ENCODE peak calls at places on chromosomes 16 and 17, in four cellular contexts. One of them, this sample, is unnamed.

GRCh38 chr16:76278976-76279375 is 1.8 kb downstream of the CNTNAP4 start:
- DNase-seq in right lobe of liver: no peak
- DNase-seq in suprapubic skin: no peak
- DNase-seq in cardiac fibroblast: peak; percentile 54
- DNase-seq in this sample: no peak

GRCh38 chr16:11009027-11009755 is 64.8 kb downstream of the CLEC16A start:
- DNase-seq in right lobe of liver: no peak
- DNase-seq in suprapubic skin: no peak
- DNase-seq in cardiac fibroblast: no peak
- DNase-seq in this sample: no peak

GRCh38 chr17:43536236-43537088 is 9.7 kb downstream of the ETV4 start:
- DNase-seq in right lobe of liver: no peak
- DNase-seq in suprapubic skin: no peak
- DNase-seq in cardiac fibroblast: peak; percentile 94
- DNase-seq in this sample: peak; percentile 77

GRCh38 chr17:45277992-45278391 is 16.1 kb upstream of the SPATA32 start:
- DNase-seq in right lobe of liver: no peak
- DNase-seq in suprapubic skin: no peak
- DNase-seq in cardiac fibroblast: peak; percentile 65
- DNase-seq in this sample: no peak

GRCh38 chr17:5042152-5043022 is 7.2 kb upstream of the SLC52A1 start:
- DNase-seq in right lobe of liver: no peak
- DNase-seq in suprapubic skin: no peak
- DNase-seq in cardiac fibroblast: no peak
- DNase-seq in this sample: no peak

GRCh38 chr17:49230636-49231562 is at the start of gene PHOSPHO1:
- DNase-seq in right lobe of liver: peak; percentile 81
- DNase-seq in suprapubic skin: peak; percentile 84
- DNase-seq in cardiac fibroblast: peak; percentile 78
- DNase-seq in this sample: peak; percentile 91

GRCh38 chr16:87918314-87918713 is 18.0 kb downstream of the CA5A start:
- DNase-seq in right lobe of liver: no peak
- DNase-seq in suprapubic skin: no peak
- DNase-seq in cardiac fibroblast: no peak
- DNase-seq in this sample: no peak

GRCh38 chr17:69058165-69058564 is 2.6 kb downstream of the ABCA9 start:
- DNase-seq in right lobe of liver: no peak
- DNase-seq in suprapubic skin: no peak
- DNase-seq in cardiac fibroblast: no peak
- DNase-seq in this sample: no peak

GRCh38 chr16:70786020-70786419 is 14.9 kb downstream of the VAC14 start:
- DNase-seq in right lobe of liver: no peak
- DNase-seq in suprapubic skin: no peak
- DNase-seq in cardiac fibroblast: no peak
- DNase-seq in this sample: no peak

GRCh38 chr16:84788968-84789371 is 30.8 kb upstream of the CRISPLD2 start:
- DNase-seq in right lobe of liver: no peak
- DNase-seq in suprapubic skin: no peak
- DNase-seq in cardiac fibroblast: no peak
- DNase-seq in this sample: no peak

GRCh38 chr17:74641224-74641948 is 17.8 kb upstream of the CD300E start:
- DNase-seq in right lobe of liver: no peak
- DNase-seq in suprapubic skin: no peak
- DNase-seq in cardiac fibroblast: no peak
- DNase-seq in this sample: no peak

GRCh38 chr17:66779186-66779585 is 55.7 kb upstream of the CACNG5 start:
- DNase-seq in right lobe of liver: no peak
- DNase-seq in suprapubic skin: no peak
- DNase-seq in cardiac fibroblast: no peak
- DNase-seq in this sample: no peak

GRCh38 chr17:33052856-33053255 is 61.2 kb downstream of the SPACA3 start:
- DNase-seq in right lobe of liver: no peak
- DNase-seq in suprapubic skin: no peak
- DNase-seq in cardiac fibroblast: no peak
- DNase-seq in this sample: no peak

GRCh38 chr16:49183911-49184310 is 97.7 kb downstream of the CBLN1 start:
- DNase-seq in right lobe of liver: no peak
- DNase-seq in suprapubic skin: no peak
- DNase-seq in cardiac fibroblast: no peak
- DNase-seq in this sample: no peak

GRCh38 chr17:82821554-82821953 is 18.3 kb downstream of the ZNF750 start:
- DNase-seq in right lobe of liver: no peak
- DNase-seq in suprapubic skin: no peak
- DNase-seq in cardiac fibroblast: no peak
- DNase-seq in this sample: no peak

GRCh38 chr17:50064253-50064991 is 8.5 kb downstream of the ITGA3 start:
- DNase-seq in right lobe of liver: no peak
- DNase-seq in suprapubic skin: no peak
- DNase-seq in cardiac fibroblast: peak; percentile 98
- DNase-seq in this sample: peak; percentile 100

GRCh38 chr17:5419959-5420653 is at the start of gene RPAIN:
- DNase-seq in right lobe of liver: peak; percentile 94
- DNase-seq in suprapubic skin: peak; percentile 92
- DNase-seq in cardiac fibroblast: peak; percentile 84
- DNase-seq in this sample: no peak

DNA sequence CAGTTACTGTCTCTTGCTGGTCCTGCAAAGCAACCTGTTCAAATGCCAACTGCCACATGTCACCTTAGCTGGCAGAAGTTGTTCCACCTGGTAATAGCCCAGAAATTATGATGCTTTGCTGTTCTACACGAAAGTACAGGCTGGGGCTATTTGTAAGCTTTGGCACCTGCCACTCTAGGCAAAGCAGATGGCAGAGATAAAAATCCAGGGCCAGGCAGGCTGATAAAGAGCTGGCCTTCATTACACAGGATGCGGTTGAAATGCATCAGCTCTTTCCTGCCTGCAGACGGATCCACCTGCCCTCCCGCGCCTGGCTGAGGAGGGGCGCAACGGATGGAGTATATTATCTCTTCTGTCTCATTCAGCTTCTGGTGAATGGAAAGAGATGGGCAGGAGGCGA is 29.3 kb upstream of the KDM8 start:
- DNase-seq in right lobe of liver: no peak
- DNase-seq in suprapubic skin: no peak
- DNase-seq in cardiac fibroblast: no peak
- DNase-seq in this sample: no peak
- H3K4me3 ChIP-seq in right lobe of liver: no peak overlapping the region
- H3K4me3 ChIP-seq in suprapubic skin: no peak overlapping the region
- H3K4me3 ChIP-seq in cardiac fibroblast: no peak overlapping the region
- H3K4me3 ChIP-seq in this sample: no peak overlapping the region

GRCh38 chr16:4113358-4114256 is 2.6 kb downstream of the ADCY9 start:
- DNase-seq in right lobe of liver: peak; percentile 61
- DNase-seq in suprapubic skin: no peak
- DNase-seq in cardiac fibroblast: no peak
- DNase-seq in this sample: no peak
- H3K4me3 ChIP-seq in right lobe of liver: peak overlapping the region; percentile 10
- H3K4me3 ChIP-seq in suprapubic skin: peak overlapping the region; percentile 80
- H3K4me3 ChIP-seq in cardiac fibroblast: peak overlapping the region; percentile 11
- H3K4me3 ChIP-seq in this sample: no peak overlapping the region

DNA sequence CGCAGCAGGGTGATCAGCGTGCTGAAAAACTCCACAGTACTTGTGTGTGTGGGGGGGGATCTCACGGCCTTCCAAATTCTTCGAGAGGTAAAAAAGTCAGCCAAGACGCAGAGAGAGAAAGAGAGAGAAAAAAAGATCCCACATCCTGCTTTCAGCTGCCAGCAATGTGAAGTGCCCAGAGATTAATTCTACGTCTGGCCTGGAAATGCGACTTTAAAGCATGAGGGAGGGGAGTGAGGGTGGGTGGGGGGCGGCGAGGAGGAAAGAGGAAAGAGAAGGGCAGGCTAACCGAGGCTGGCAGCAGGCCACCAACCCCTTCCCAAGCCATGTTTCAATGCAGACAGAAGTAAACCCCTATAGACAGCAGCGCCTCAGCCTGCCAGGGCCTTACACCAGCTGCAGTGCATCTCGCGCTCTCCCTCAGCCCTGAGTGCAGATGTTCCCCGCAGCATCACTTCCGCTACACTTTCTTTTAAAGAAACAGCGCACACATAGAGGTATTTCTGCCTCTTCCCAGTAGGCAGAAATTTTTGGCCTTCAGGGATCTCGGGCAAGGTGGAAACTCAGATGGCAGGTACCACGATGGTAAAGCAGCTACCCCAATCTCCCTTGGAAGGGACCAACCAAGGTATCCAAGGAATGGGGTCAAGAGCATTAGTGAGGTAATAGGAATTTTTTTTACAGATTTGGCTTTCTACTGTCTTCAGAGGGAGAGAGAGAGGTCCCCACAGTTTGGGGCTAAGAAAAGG is 87.8 kb downstream of the SMG6 start:
- DNase-seq in right lobe of liver: peak; percentile 54
- DNase-seq in suprapubic skin: peak; percentile 84
- DNase-seq in cardiac fibroblast: peak; percentile 88
- DNase-seq in this sample: no peak
- H3K4me3 ChIP-seq in right lobe of liver: no peak overlapping the region
- H3K4me3 ChIP-seq in suprapubic skin: peak overlapping the region; percentile 14
- H3K4me3 ChIP-seq in cardiac fibroblast: no peak overlapping the region
- H3K4me3 ChIP-seq in this sample: no peak overlapping the region

GRCh38 chr17:63773272-63774140 is at the start of gene CCDC47:
- DNase-seq in right lobe of liver: peak; percentile 99
- DNase-seq in suprapubic skin: peak; percentile 99
- DNase-seq in cardiac fibroblast: peak; percentile 100
- DNase-seq in this sample: peak; percentile 100

GRCh38 chr17:63774141-63774981 is at the start of gene DDX42:
- DNase-seq in right lobe of liver: peak; percentile 94
- DNase-seq in suprapubic skin: peak; percentile 93
- DNase-seq in cardiac fibroblast: peak; percentile 69
- DNase-seq in this sample: peak; percentile 77

GRCh38 chr17:63774982-63775290 is 966 bp downstream of the DDX42 start:
- DNase-seq in right lobe of liver: no peak
- DNase-seq in suprapubic skin: no peak
- DNase-seq in cardiac fibroblast: peak; percentile 30
- DNase-seq in this sample: no peak

GRCh38 chr17:63772801-63773271 is 561 bp downstream of the CCDC47 start:
- DNase-seq in right lobe of liver: no peak
- DNase-seq in suprapubic skin: no peak
- DNase-seq in cardiac fibroblast: peak; percentile 43
- DNase-seq in this sample: no peak

GRCh38 chr17:63775420-63775819 is 1.4 kb downstream of the DDX42 start:
- DNase-seq in right lobe of liver: no peak
- DNase-seq in suprapubic skin: no peak
- DNase-seq in cardiac fibroblast: peak; percentile 11
- DNase-seq in this sample: no peak
- H3K4me3 ChIP-seq in right lobe of liver: peak overlapping the region; percentile 74
- H3K4me3 ChIP-seq in suprapubic skin: peak overlapping the region; percentile 78
- H3K4me3 ChIP-seq in cardiac fibroblast: peak overlapping the region; percentile 94
- H3K4me3 ChIP-seq in this sample: peak overlapping the region; percentile 79

DNA sequence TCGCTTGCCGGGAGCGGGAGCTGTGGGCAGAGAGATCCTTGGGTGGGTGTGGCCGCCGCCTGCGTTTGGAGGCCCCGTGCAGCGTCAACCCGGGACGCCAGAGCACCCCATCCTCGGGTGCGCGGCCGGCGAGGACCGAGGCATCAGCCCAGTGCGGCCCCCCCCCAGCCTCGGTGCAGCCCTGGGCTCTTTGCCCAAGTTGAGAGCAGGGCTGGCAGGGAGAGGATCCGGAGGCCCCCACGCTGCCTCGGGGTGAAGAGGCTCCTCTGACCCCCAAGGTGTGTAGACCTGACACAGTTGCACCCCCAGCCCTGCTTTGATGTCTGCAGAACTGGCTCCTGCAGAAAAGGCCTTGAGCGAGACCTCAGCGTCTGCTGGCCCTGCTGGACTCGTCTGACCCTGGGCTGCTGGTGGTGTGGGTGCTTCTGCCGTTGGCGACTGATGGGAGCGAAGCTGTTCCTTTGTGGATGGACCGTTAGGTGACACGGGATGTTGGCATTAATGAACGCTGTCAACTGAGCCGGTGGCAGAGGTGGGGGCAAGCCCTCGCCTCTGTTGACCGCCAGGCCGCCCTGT is 8.0 kb downstream of the CACNA1H start:
- DNase-seq in right lobe of liver: no peak
- DNase-seq in suprapubic skin: no peak
- DNase-seq in cardiac fibroblast: no peak
- DNase-seq in this sample: no peak
- H3K4me3 ChIP-seq in right lobe of liver: no peak overlapping the region
- H3K4me3 ChIP-seq in suprapubic skin: no peak overlapping the region
- H3K4me3 ChIP-seq in cardiac fibroblast: no peak overlapping the region
- H3K4me3 ChIP-seq in this sample: no peak overlapping the region

GRCh38 chr17:72987166-72987565 is 105.3 kb downstream of the SLC39A11 start:
- DNase-seq in right lobe of liver: no peak
- DNase-seq in suprapubic skin: no peak
- DNase-seq in cardiac fibroblast: no peak
- DNase-seq in this sample: no peak
- H3K4me3 ChIP-seq in right lobe of liver: no peak overlapping the region
- H3K4me3 ChIP-seq in suprapubic skin: no peak overlapping the region
- H3K4me3 ChIP-seq in cardiac fibroblast: no peak overlapping the region
- H3K4me3 ChIP-seq in this sample: no peak overlapping the region

This sample was measured in SJSA1.